ENCODE peak calls at places on chromosome 14, in eight cellular contexts. One of them, this sample, is unnamed.
A peak's percentile ranks its signal among the peaks of the same experiment; 100 is the strongest.

GRCh38 chr14:95294834-95295599 is 24.7 kb downstream of the CLMN start:
- DNase-seq in activated gamma-delta T cell treated with anti-CD3 and anti-CD28 coated beads, Interleukin-2, amount 50 U/mL, for 16 hours: no peak
- DNase-seq in left kidney: no peak
- DNase-seq in nephron progenitor cell: no peak
- DNase-seq in T follicular helper cell: no peak
- DNase-seq in NCI-H2171 treated with DMSO at 0.1 percent for 48 hours: peak; percentile 95
- DNase-seq in KG1: no peak
- DNase-seq in suprapubic skin: no peak
- DNase-seq in this sample: no peak

GRCh38 chr14:56331815-56332214 is 213.6 kb downstream of the PELI2 start:
- DNase-seq in activated gamma-delta T cell treated with anti-CD3 and anti-CD28 coated beads, Interleukin-2, amount 50 U/mL, for 16 hours: no peak
- DNase-seq in left kidney: no peak
- DNase-seq in nephron progenitor cell: no peak
- DNase-seq in T follicular helper cell: no peak
- DNase-seq in NCI-H2171 treated with DMSO at 0.1 percent for 48 hours: peak; percentile 55
- DNase-seq in KG1: no peak
- DNase-seq in suprapubic skin: no peak
- DNase-seq in this sample: peak; percentile 93

GRCh38 chr14:85024931-85025330 is 505.0 kb upstream of the FLRT2 start:
- DNase-seq in activated gamma-delta T cell treated with anti-CD3 and anti-CD28 coated beads, Interleukin-2, amount 50 U/mL, for 16 hours: no peak
- DNase-seq in left kidney: no peak
- DNase-seq in nephron progenitor cell: no peak
- DNase-seq in T follicular helper cell: no peak
- DNase-seq in NCI-H2171 treated with DMSO at 0.1 percent for 48 hours: peak; percentile 79
- DNase-seq in KG1: no peak
- DNase-seq in suprapubic skin: no peak
- DNase-seq in this sample: no peak

GRCh38 chr14:54893151-54893760 is 9.4 kb downstream of the GCH1 start:
- DNase-seq in activated gamma-delta T cell treated with anti-CD3 and anti-CD28 coated beads, Interleukin-2, amount 50 U/mL, for 16 hours: no peak
- DNase-seq in left kidney: peak; percentile 62
- DNase-seq in nephron progenitor cell: peak; percentile 12
- DNase-seq in T follicular helper cell: no peak
- DNase-seq in NCI-H2171 treated with DMSO at 0.1 percent for 48 hours: peak; percentile 58
- DNase-seq in KG1: no peak
- DNase-seq in suprapubic skin: no peak
- DNase-seq in this sample: peak; percentile 67

GRCh38 chr14:67491285-67491684 is 2.8 kb upstream of the TMEM229B start:
- DNase-seq in activated gamma-delta T cell treated with anti-CD3 and anti-CD28 coated beads, Interleukin-2, amount 50 U/mL, for 16 hours: no peak
- DNase-seq in left kidney: no peak
- DNase-seq in nephron progenitor cell: no peak
- DNase-seq in T follicular helper cell: no peak
- DNase-seq in NCI-H2171 treated with DMSO at 0.1 percent for 48 hours: no peak
- DNase-seq in KG1: no peak
- DNase-seq in suprapubic skin: no peak
- DNase-seq in this sample: no peak

GRCh38 chr14:35404246-35404495 is 378 bp downstream of the NFKBIA start:
- DNase-seq in activated gamma-delta T cell treated with anti-CD3 and anti-CD28 coated beads, Interleukin-2, amount 50 U/mL, for 16 hours: no peak
- DNase-seq in left kidney: no peak
- DNase-seq in nephron progenitor cell: no peak
- DNase-seq in T follicular helper cell: no peak
- DNase-seq in NCI-H2171 treated with DMSO at 0.1 percent for 48 hours: no peak
- DNase-seq in KG1: no peak
- DNase-seq in suprapubic skin: no peak
- DNase-seq in this sample: no peak

GRCh38 chr14:96345669-96346068 is 17.5 kb downstream of the ATG2B start:
- DNase-seq in activated gamma-delta T cell treated with anti-CD3 and anti-CD28 coated beads, Interleukin-2, amount 50 U/mL, for 16 hours: no peak
- DNase-seq in left kidney: no peak
- DNase-seq in nephron progenitor cell: no peak
- DNase-seq in T follicular helper cell: no peak
- DNase-seq in NCI-H2171 treated with DMSO at 0.1 percent for 48 hours: no peak
- DNase-seq in KG1: no peak
- DNase-seq in suprapubic skin: no peak
- DNase-seq in this sample: no peak

GRCh38 chr14:64612021-64612380 is 62.2 kb downstream of the PPP1R36 start:
- DNase-seq in activated gamma-delta T cell treated with anti-CD3 and anti-CD28 coated beads, Interleukin-2, amount 50 U/mL, for 16 hours: no peak
- DNase-seq in left kidney: no peak
- DNase-seq in nephron progenitor cell: no peak
- DNase-seq in T follicular helper cell: no peak
- DNase-seq in NCI-H2171 treated with DMSO at 0.1 percent for 48 hours: no peak
- DNase-seq in KG1: no peak
- DNase-seq in suprapubic skin: no peak
- DNase-seq in this sample: no peak

GRCh38 chr14:66476964-66477363 is 9.2 kb upstream of the CCDC196 start:
- DNase-seq in activated gamma-delta T cell treated with anti-CD3 and anti-CD28 coated beads, Interleukin-2, amount 50 U/mL, for 16 hours: no peak
- DNase-seq in left kidney: peak; percentile 16
- DNase-seq in nephron progenitor cell: no peak
- DNase-seq in T follicular helper cell: no peak
- DNase-seq in NCI-H2171 treated with DMSO at 0.1 percent for 48 hours: peak; percentile 51
- DNase-seq in KG1: no peak
- DNase-seq in suprapubic skin: no peak
- DNase-seq in this sample: peak; percentile 1

GRCh38 chr14:101520621-101521305 is 40.5 kb upstream of the DIO3 start:
- DNase-seq in activated gamma-delta T cell treated with anti-CD3 and anti-CD28 coated beads, Interleukin-2, amount 50 U/mL, for 16 hours: no peak
- DNase-seq in left kidney: no peak
- DNase-seq in nephron progenitor cell: no peak
- DNase-seq in T follicular helper cell: no peak
- DNase-seq in NCI-H2171 treated with DMSO at 0.1 percent for 48 hours: no peak
- DNase-seq in KG1: no peak
- DNase-seq in suprapubic skin: no peak
- DNase-seq in this sample: no peak

GRCh38 chr14:52069617-52070431 is 965 bp upstream of the NID2 start:
- DNase-seq in activated gamma-delta T cell treated with anti-CD3 and anti-CD28 coated beads, Interleukin-2, amount 50 U/mL, for 16 hours: no peak
- DNase-seq in left kidney: peak; percentile 81
- DNase-seq in nephron progenitor cell: peak; percentile 64
- DNase-seq in T follicular helper cell: no peak
- DNase-seq in NCI-H2171 treated with DMSO at 0.1 percent for 48 hours: no peak
- DNase-seq in KG1: no peak
- DNase-seq in suprapubic skin: no peak
- DNase-seq in this sample: peak; percentile 2

GRCh38 chr14:34649344-34649743 is 19.4 kb upstream of the SNX6 start:
- DNase-seq in activated gamma-delta T cell treated with anti-CD3 and anti-CD28 coated beads, Interleukin-2, amount 50 U/mL, for 16 hours: no peak
- DNase-seq in left kidney: no peak
- DNase-seq in nephron progenitor cell: no peak
- DNase-seq in T follicular helper cell: no peak
- DNase-seq in NCI-H2171 treated with DMSO at 0.1 percent for 48 hours: no peak
- DNase-seq in KG1: no peak
- DNase-seq in suprapubic skin: no peak
- DNase-seq in this sample: no peak

GRCh38 chr14:43503508-43503907 is 1003.6 kb downstream of the FSCB start:
- DNase-seq in activated gamma-delta T cell treated with anti-CD3 and anti-CD28 coated beads, Interleukin-2, amount 50 U/mL, for 16 hours: no peak
- DNase-seq in left kidney: peak; percentile 29
- DNase-seq in nephron progenitor cell: no peak
- DNase-seq in T follicular helper cell: no peak
- DNase-seq in NCI-H2171 treated with DMSO at 0.1 percent for 48 hours: peak; percentile 37
- DNase-seq in KG1: no peak
- DNase-seq in suprapubic skin: no peak
- DNase-seq in this sample: no peak

GRCh38 chr14:73740921-73741326 is 26.7 kb upstream of the PNMA1 start:
- DNase-seq in activated gamma-delta T cell treated with anti-CD3 and anti-CD28 coated beads, Interleukin-2, amount 50 U/mL, for 16 hours: no peak
- DNase-seq in left kidney: peak; percentile 59
- DNase-seq in nephron progenitor cell: peak; percentile 56
- DNase-seq in T follicular helper cell: no peak
- DNase-seq in NCI-H2171 treated with DMSO at 0.1 percent for 48 hours: no peak
- DNase-seq in KG1: no peak
- DNase-seq in suprapubic skin: no peak
- DNase-seq in this sample: no peak

GRCh38 chr14:34018564-34019244 is 67.8 kb upstream of the EGLN3 start:
- DNase-seq in activated gamma-delta T cell treated with anti-CD3 and anti-CD28 coated beads, Interleukin-2, amount 50 U/mL, for 16 hours: no peak
- DNase-seq in left kidney: peak; percentile 17
- DNase-seq in nephron progenitor cell: no peak
- DNase-seq in T follicular helper cell: no peak
- DNase-seq in NCI-H2171 treated with DMSO at 0.1 percent for 48 hours: no peak
- DNase-seq in KG1: no peak
- DNase-seq in suprapubic skin: no peak
- DNase-seq in this sample: no peak

GRCh38 chr14:99199854-99200653 is 71.9 kb downstream of the BCL11B start:
- DNase-seq in activated gamma-delta T cell treated with anti-CD3 and anti-CD28 coated beads, Interleukin-2, amount 50 U/mL, for 16 hours: no peak
- DNase-seq in left kidney: no peak
- DNase-seq in nephron progenitor cell: no peak
- DNase-seq in T follicular helper cell: no peak
- DNase-seq in NCI-H2171 treated with DMSO at 0.1 percent for 48 hours: peak; percentile 69
- DNase-seq in KG1: no peak
- DNase-seq in suprapubic skin: no peak
- DNase-seq in this sample: no peak

GRCh38 chr14:50030049-50030448 is 86.3 kb downstream of the VCPKMT start:
- DNase-seq in activated gamma-delta T cell treated with anti-CD3 and anti-CD28 coated beads, Interleukin-2, amount 50 U/mL, for 16 hours: no peak
- DNase-seq in left kidney: no peak
- DNase-seq in nephron progenitor cell: no peak
- DNase-seq in T follicular helper cell: no peak
- DNase-seq in NCI-H2171 treated with DMSO at 0.1 percent for 48 hours: no peak
- DNase-seq in KG1: no peak
- DNase-seq in suprapubic skin: no peak
- DNase-seq in this sample: no peak

GRCh38 chr14:55578511-55578910 is 1.5 kb upstream of the KTN1 start:
- DNase-seq in activated gamma-delta T cell treated with anti-CD3 and anti-CD28 coated beads, Interleukin-2, amount 50 U/mL, for 16 hours: no peak
- DNase-seq in left kidney: no peak
- DNase-seq in nephron progenitor cell: no peak
- DNase-seq in T follicular helper cell: no peak
- DNase-seq in NCI-H2171 treated with DMSO at 0.1 percent for 48 hours: no peak
- DNase-seq in KG1: no peak
- DNase-seq in suprapubic skin: no peak
- DNase-seq in this sample: peak; percentile 69

GRCh38 chr14:96256420-96256819 is 410 bp downstream of the BDKRB1 start:
- DNase-seq in activated gamma-delta T cell treated with anti-CD3 and anti-CD28 coated beads, Interleukin-2, amount 50 U/mL, for 16 hours: no peak
- DNase-seq in left kidney: no peak
- DNase-seq in nephron progenitor cell: no peak
- DNase-seq in T follicular helper cell: no peak
- DNase-seq in NCI-H2171 treated with DMSO at 0.1 percent for 48 hours: no peak
- DNase-seq in KG1: no peak
- DNase-seq in suprapubic skin: no peak
- DNase-seq in this sample: no peak